ENCODE peak calls at places on chromosomes 3 and 15, in four cellular contexts. N is GM12878, Z is HepG2, O is H1. D is an unnamed sample.

GRCh38 chr15:50884583-50884982 is 23.9 kb upstream of the AP4E1 start:
- DNase-seq in Z (no peak), N (no peak), O (no peak), D (no peak)

GRCh38 chr3:61608711-61609110 is 47.3 kb downstream of the PTPRG start:
- DNase-seq in Z (no peak), O (no peak), N (no peak), D (no peak)

GRCh38 chr3:183664913-183665381 is 29.5 kb downstream of the KLHL24 start:
- DNase-seq in N (no peak), O (no peak), Z (no peak), D (no peak)

GRCh38 chr3:55158345-55158744 is 230.5 kb upstream of the LRTM1 start:
- DNase-seq in O (no peak), N (no peak), Z (no peak), D (no peak)

GRCh38 chr15:95684693-95685115 is 645.8 kb upstream of the NR2F2 start:
- DNase-seq in O (no peak), Z (no peak), N (no peak), D (no peak)

GRCh38 chr3:108528459-108529231 is 18.2 kb upstream of the MYH15 start:
- DNase-seq in N (peak; percentile 39), O (no peak), Z (no peak), D (no peak)

GRCh38 chr15:41544650-41545015 is 576 bp upstream of the RPAP1 start:
- DNase-seq in N (no peak), O (no peak), Z (no peak), D (no peak)

GRCh38 chr15:99708563-99708962 is 24.7 kb downstream of the LYSMD4 start:
- DNase-seq in Z (no peak), O (no peak), N (no peak), D (no peak)

GRCh38 chr15:57322602-57323250 is 53.6 kb upstream of the CGNL1 start:
- DNase-seq in N (no peak), Z (no peak), O (no peak), D (no peak)

GRCh38 chr3:77530870-77531269 is 491.0 kb downstream of the ROBO2 start:
- DNase-seq in Z (no peak), N (no peak), O (no peak), D (no peak)

DNA sequence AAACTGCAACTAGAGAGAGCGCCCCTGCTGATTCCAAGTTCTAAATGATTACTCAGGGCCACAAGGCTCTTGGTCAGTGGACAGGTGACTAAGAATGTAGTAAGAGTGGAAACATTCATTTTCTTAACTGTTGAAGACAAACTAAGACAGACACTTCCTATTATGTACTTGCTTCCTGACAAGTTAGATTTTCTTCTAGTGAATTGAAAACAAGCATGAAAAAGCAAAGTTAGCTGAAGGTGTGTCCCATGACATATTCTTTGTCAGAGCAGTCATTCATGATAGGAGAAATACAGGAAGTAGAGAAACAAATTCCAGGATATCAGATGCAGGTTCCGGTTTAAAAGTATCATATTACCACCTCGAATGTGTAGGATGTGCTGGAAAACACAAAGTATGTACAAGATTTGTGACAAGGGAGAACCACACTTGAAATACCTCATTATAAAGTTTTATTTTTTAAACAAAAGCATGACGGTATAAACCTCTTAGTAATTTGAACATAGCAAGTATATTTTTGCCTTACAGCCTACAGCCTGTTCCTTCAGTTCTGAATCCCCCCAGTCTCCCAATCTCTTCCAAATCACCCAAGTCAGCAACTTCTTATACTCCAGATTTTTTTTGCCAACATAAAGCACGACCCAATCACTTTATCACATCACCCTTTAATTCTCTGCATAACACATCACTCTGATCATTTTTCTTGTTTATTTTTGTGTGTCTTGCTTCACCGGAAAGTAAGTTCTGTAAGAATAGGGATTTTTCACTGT is 6.2 kb downstream of the TSPAN3 start:
- DNase-seq in O (no peak), Z (no peak), N (no peak), D (no peak)
- TF ChIP-seq SUZ12 in O (no peak), Z (no peak), N (no peak), D (no peak)

DNA sequence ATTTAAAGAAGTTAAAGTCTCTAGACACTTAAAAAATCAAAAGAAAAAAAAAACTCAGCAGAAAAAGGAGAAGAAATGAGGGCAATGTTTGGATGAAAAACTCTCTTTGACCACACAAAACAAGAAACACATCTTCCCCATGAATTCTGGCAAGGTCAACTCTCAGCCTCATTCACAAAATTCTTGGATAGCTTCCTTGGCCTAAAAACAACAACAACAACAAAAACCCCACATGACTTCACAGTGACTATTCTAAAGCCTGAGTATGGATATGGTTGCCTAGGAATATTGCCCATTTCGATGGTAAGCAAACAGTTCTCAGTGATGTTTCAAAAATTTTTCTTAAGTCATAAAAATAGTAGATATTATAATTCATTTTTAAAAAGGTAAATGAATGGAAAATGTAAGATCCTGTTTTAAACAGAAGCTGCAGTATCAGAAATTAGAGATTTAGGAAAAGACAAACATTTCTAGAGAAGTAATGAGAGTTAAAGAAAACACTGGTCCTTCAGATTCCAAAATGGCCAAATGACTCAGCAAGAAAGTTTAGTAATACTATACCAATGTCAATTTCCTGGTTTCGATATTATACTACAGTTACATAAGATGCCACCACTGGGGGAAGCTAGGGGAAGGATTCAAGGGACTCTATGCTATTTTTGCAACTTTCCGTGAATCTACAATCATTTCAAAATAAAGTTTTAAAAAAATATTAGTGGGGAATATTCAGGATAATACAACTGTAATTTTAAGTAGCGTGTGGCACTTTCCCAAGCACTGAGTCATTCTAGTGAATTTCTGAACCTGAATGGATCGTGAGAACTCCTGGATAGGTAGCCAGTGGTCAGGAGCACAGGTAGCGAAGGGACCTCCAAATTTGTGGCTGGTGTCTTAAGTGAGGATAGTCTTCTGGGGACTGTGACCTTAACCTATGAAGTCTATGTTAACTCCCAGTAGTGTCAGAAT is 37.8 kb downstream of the TMCC1 start:
- DNase-seq in Z (no peak), O (no peak), N (no peak), D (no peak)
- TF ChIP-seq SP1 in Z (no peak), O (no peak), N (no peak), D (no peak)

GRCh38 chr3:38131621-38132369 is 5.1 kb downstream of the ACAA1 start:
- DNase-seq in Z (no peak), N (no peak), O (peak; percentile 88), D (peak; percentile 56)
- TF ChIP-seq SUZ12 in Z (no peak), N (no peak), O (no peak), D (no peak)

DNA sequence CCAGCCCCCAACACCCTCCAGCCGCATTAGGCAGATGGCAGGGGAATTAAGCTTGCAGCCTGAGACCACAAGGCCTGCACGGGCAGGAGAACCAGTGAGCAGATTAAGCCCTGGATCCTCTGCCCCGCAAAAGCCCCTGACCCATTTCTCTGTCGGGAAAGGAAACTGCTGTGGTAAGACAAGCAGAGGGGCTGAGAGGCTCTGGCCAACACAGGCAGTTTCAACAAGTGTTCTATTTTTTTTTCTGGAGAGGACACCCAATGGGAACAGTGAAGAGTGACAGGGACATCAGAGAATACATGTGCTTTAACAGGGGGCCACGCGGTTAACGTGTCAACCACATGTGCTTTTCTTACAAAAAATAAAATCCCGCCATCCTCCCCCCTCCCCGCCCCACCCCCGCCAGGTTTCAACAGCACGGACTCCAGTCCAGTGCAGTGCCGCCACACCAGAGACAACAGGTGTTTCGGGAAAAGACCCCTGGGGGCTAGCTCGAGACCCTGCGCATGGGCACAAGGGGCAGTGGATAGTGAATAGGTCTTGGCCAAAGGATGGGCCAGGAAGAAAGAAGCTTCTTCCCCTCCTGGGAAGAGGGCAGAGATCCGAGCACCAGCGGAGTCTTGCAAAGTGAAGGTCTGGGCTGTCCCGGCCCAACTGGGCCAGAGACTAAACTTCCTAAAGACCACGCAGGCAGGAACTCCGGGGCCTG is 809 bp downstream of the FYCO1 start:
- DNase-seq in N (no peak), Z (peak; percentile 7), O (peak; percentile 47), D (peak; percentile 27)
- TF ChIP-seq SP1 in N (no peak), Z (no peak), O (no peak), D (no peak)

GRCh38 chr3:194507571-194507970 is 20.8 kb upstream of the ATP13A3 start:
- DNase-seq in Z (no peak), O (no peak), N (no peak), D (no peak)
- TF ChIP-seq SUZ12 in Z (no peak), O (no peak), N (no peak), D (no peak)

DNA sequence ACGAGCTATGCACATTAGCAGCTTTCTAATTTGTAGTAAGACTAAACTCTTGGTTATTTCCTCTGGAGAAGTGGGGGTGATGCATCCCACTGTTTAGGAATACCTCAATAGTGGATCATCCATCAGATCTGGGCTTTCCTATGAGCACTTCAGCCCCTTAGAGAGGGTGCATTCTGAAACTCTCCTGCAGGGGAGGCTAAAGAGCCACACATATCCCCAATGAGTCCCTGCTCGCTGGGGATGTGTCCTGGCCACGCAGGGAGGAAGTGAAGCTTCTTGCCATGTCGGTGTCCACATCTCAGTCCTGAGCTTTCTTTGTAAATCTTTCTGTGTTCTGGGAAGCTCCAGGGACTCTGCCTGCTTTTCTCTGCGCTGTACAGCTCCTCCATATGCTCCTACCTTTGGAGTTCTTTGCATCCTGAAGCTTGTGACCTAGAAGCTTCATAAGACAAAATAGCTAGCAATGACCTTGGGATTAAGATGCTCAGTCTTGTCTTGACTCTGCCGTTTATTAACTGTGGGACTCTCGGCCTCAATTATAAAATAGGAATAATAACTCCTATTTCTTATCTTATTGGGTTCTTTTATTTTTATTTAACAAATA is 28.3 kb upstream of the MASP1 start:
- DNase-seq in N (peak; percentile 17), O (peak; percentile 94), Z (peak; percentile 35), D (peak; percentile 60)
- TF ChIP-seq SP1 in N (no peak), O (no peak), Z (no peak), D (no peak)

GRCh38 chr15:69602921-69603320 is 150.3 kb downstream of the RPLP1 start:
- DNase-seq in Z (no peak), N (no peak), O (no peak), D (no peak)

GRCh38 chr15:69602095-69602494 is 149.5 kb downstream of the RPLP1 start:
- DNase-seq in O (no peak), N (no peak), Z (no peak), D (no peak)

GRCh38 chr15:69607101-69607500 is 154.5 kb downstream of the RPLP1 start:
- DNase-seq in O (no peak), N (no peak), Z (no peak), D (no peak)

GRCh38 chr15:69603369-69604049 is 150.9 kb downstream of the RPLP1 start:
- DNase-seq in N (no peak), O (no peak), Z (no peak), D (no peak)

DNA sequence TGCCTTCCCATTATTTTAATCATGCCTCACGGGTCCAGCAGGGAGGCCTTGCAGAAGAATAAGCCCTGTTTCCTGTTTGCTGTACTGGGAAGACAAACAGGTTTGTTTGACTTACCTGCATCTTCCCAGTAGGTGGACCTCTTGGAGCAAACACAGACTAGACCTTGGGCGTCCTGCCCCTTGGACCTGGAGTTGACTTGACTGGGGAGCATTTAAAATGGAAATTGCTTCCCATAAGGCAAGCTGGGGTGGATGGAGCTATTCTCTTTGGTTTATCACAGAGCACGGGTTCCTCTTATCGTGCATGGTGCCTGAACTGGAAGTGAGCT is 151.4 kb downstream of the RPLP1 start:
- DNase-seq in N (no peak), O (no peak), Z (peak; percentile 16), D (no peak)
- TF ChIP-seq SUZ12 in N (no peak), O (no peak), Z (no peak), D (no peak)

D was measured in HEK293T.